ENCODE peak calls at places on chromosomes 1 and 21, in four cellular contexts. One of them, this sample, is unnamed.

GRCh38 chr1:3195966-3196515 is 127.0 kb downstream of the PRDM16 start:
- DNase-seq in WTC11: no peak
- DNase-seq in GM12878: no peak
- DNase-seq in K562: no peak
- DNase-seq in this sample: no peak

GRCh38 chr1:64986903-64987871 is 20.8 kb upstream of the JAK1 start:
- DNase-seq in GM12878: peak
- DNase-seq in K562: no peak
- DNase-seq in WTC11: no peak
- DNase-seq in this sample: peak

GRCh38 chr1:54699936-54700525 is 15.6 kb upstream of the TTC4 start:
- DNase-seq in K562: no peak
- DNase-seq in WTC11: no peak
- DNase-seq in GM12878: no peak
- DNase-seq in this sample: no peak

GRCh38 chr21:32143222-32143939 is 135.5 kb downstream of the MIS18A start:
- DNase-seq in GM12878: no peak
- DNase-seq in WTC11: peak
- DNase-seq in K562: no peak
- DNase-seq in this sample: no peak

GRCh38 chr1:183633676-183634343 is 1.8 kb downstream of the ARPC5 start:
- DNase-seq in K562: peak
- DNase-seq in WTC11: no peak
- DNase-seq in GM12878: peak
- DNase-seq in this sample: peak

GRCh38 chr1:55362558-55362957 is 147.4 kb upstream of the USP24 start:
- DNase-seq in WTC11: no peak
- DNase-seq in K562: no peak
- DNase-seq in GM12878: no peak
- DNase-seq in this sample: no peak

GRCh38 chr1:151047925-151048644 is 534 bp downstream of the C1orf56 start:
- DNase-seq in GM12878: no peak
- DNase-seq in WTC11: peak
- DNase-seq in K562: no peak
- DNase-seq in this sample: peak

GRCh38 chr1:71881611-71882010 is 400.7 kb downstream of the NEGR1 start:
- DNase-seq in WTC11: no peak
- DNase-seq in K562: no peak
- DNase-seq in GM12878: no peak
- DNase-seq in this sample: no peak

GRCh38 chr1:172764378-172764777 is 105.5 kb downstream of the FASLG start:
- DNase-seq in K562: no peak
- DNase-seq in GM12878: no peak
- DNase-seq in WTC11: no peak
- DNase-seq in this sample: no peak

GRCh38 chr1:118371612-118372011 is 186.6 kb upstream of the SPAG17 start:
- DNase-seq in GM12878: no peak
- DNase-seq in K562: no peak
- DNase-seq in WTC11: no peak
- DNase-seq in this sample: no peak

GRCh38 chr1:101235241-101235695 is 1.6 kb upstream of the S1PR1 start:
- DNase-seq in K562: no peak
- DNase-seq in WTC11: no peak
- DNase-seq in GM12878: no peak
- DNase-seq in this sample: no peak

GRCh38 chr1:101236546-101237228 is at the start of gene S1PR1:
- DNase-seq in GM12878: peak
- DNase-seq in K562: no peak
- DNase-seq in WTC11: peak
- DNase-seq in this sample: no peak

GRCh38 chr1:101237229-101237837 is 514 bp downstream of the S1PR1 start:
- DNase-seq in GM12878: peak
- DNase-seq in K562: no peak
- DNase-seq in WTC11: no peak
- DNase-seq in this sample: no peak

GRCh38 chr1:101238041-101238515 is 1.3 kb downstream of the S1PR1 start:
- DNase-seq in K562: no peak
- DNase-seq in WTC11: peak
- DNase-seq in GM12878: no peak
- DNase-seq in this sample: no peak

GRCh38 chr1:101235696-101236545 is 898 bp upstream of the S1PR1 start:
- DNase-seq in GM12878: peak
- DNase-seq in WTC11: peak
- DNase-seq in K562: no peak
- DNase-seq in this sample: no peak
- TF ChIP-seq CREM in GM12878: peak
- TF ChIP-seq CREM in WTC11: no peak
- TF ChIP-seq CREM in K562: no peak
- TF ChIP-seq CREM in this sample: no peak

GRCh38 chr21:39238275-39238674 is 55.0 kb upstream of the PSMG1 start:
- DNase-seq in GM12878: no peak
- DNase-seq in K562: no peak
- DNase-seq in WTC11: no peak
- DNase-seq in this sample: no peak

GRCh38 chr21:39232926-39233325 is 49.7 kb upstream of the PSMG1 start:
- DNase-seq in WTC11: no peak
- DNase-seq in K562: no peak
- DNase-seq in GM12878: no peak
- DNase-seq in this sample: no peak
- TF ChIP-seq CREM in WTC11: no peak
- TF ChIP-seq CREM in K562: no peak
- TF ChIP-seq CREM in GM12878: no peak
- TF ChIP-seq CREM in this sample: no peak

GRCh38 chr1:247551716-247552115 is 2.8 kb downstream of the GCSAML start:
- DNase-seq in WTC11: no peak
- DNase-seq in K562: no peak
- DNase-seq in GM12878: no peak
- DNase-seq in this sample: no peak

GRCh38 chr1:247548092-247548491 is 842 bp upstream of the GCSAML start:
- DNase-seq in WTC11: no peak
- DNase-seq in GM12878: no peak
- DNase-seq in K562: no peak
- DNase-seq in this sample: no peak

GRCh38 chr1:247552231-247552630 is 3.3 kb downstream of the GCSAML start:
- DNase-seq in K562: no peak
- DNase-seq in WTC11: no peak
- DNase-seq in GM12878: no peak
- DNase-seq in this sample: no peak

DNA sequence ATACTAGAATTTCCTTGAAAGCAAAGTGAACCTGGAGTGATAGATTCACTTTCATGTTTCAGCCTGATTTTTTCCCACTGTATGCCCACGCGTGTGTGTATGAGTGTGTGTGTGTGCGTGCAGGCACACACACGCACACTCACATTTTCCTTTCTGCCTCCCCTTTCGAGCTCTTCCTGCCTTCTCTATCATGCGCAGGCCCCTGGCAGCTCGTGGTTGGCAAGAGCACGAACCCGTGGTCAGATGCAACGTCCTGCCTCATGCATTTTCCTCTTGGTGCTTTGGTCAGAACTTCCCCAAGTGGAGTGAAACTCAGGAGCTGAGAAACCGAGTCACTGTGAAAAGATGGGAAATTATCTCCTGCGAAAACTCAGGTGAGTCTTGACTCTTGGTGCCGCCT is at the start of gene GCSAML:
- DNase-seq in GM12878: no peak
- DNase-seq in WTC11: no peak
- DNase-seq in K562: no peak
- DNase-seq in this sample: no peak
- TF ChIP-seq CREM in GM12878: no peak
- TF ChIP-seq CREM in WTC11: no peak
- TF ChIP-seq CREM in K562: no peak
- TF ChIP-seq CREM in this sample: no peak

GRCh38 chr1:198619375-198620140 is 19.3 kb upstream of the PTPRC start:
- DNase-seq in GM12878: no peak
- DNase-seq in K562: no peak
- DNase-seq in WTC11: no peak
- DNase-seq in this sample: no peak
- TF ChIP-seq CREM in GM12878: no peak
- TF ChIP-seq CREM in K562: no peak
- TF ChIP-seq CREM in WTC11: no peak
- TF ChIP-seq CREM in this sample: no peak

GRCh38 chr21:25441835-25442234 is 165.4 kb downstream of the MRPL39 start:
- DNase-seq in WTC11: no peak
- DNase-seq in GM12878: no peak
- DNase-seq in K562: no peak
- DNase-seq in this sample: no peak
- TF ChIP-seq CREM in WTC11: no peak
- TF ChIP-seq CREM in GM12878: no peak
- TF ChIP-seq CREM in K562: no peak
- TF ChIP-seq CREM in this sample: no peak

GRCh38 chr1:235907897-235908240 is 41.2 kb upstream of the LYST start:
- DNase-seq in WTC11: no peak
- DNase-seq in K562: no peak
- DNase-seq in GM12878: no peak
- DNase-seq in this sample: no peak

GRCh38 chr1:235911300-235911662 is 44.6 kb upstream of the LYST start:
- DNase-seq in WTC11: no peak
- DNase-seq in GM12878: no peak
- DNase-seq in K562: no peak
- DNase-seq in this sample: no peak

GRCh38 chr1:235907187-235907896 is 40.6 kb upstream of the LYST start:
- DNase-seq in WTC11: no peak
- DNase-seq in GM12878: no peak
- DNase-seq in K562: no peak
- DNase-seq in this sample: no peak

GRCh38 chr1:235910357-235911299 is 43.9 kb upstream of the LYST start:
- DNase-seq in K562: no peak
- DNase-seq in WTC11: peak
- DNase-seq in GM12878: no peak
- DNase-seq in this sample: peak

DNA sequence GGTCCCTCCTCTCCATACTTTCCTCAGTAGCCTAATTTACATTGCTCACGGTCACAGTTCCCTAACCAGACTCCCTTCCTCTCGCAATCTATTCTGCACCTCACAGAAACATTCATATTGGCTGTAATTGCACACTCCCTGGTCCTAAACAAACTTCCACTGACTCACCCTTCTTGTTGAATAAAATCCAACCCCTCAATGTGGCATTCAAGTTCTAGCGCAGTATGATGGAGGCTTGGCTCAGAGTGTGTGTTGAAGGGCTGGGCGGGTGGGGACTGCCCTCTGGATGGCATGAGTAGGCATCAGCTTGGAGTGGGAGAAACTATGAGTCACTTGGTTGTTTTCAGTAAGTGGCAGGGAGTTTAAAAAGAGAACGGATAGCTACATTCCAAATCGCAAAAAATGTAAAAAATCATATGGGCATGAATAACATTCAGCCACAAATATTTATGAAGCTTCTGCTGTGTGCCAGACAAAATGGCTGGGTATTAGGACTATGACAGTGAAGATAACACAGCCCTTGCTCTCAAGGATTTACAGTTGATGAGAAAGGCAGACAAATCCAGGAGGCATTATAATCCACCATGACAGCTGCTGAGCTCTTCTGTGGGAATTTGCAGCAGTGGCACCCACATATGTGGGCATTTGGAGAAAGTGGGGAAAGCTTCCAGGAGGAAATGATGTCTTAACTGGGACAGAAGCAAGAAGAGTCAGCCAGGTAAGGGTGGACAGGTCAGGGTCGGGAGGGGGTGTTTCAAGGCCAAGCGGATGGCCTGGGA is 42.2 kb upstream of the LYST start:
- DNase-seq in WTC11: no peak
- DNase-seq in GM12878: no peak
- DNase-seq in K562: no peak
- DNase-seq in this sample: no peak
- TF ChIP-seq CREM in WTC11: no peak
- TF ChIP-seq CREM in GM12878: no peak
- TF ChIP-seq CREM in K562: no peak
- TF ChIP-seq CREM in this sample: no peak

GRCh38 chr1:47445823-47446567 is 8.2 kb downstream of the FOXD2 start:
- DNase-seq in WTC11: no peak
- DNase-seq in GM12878: no peak
- DNase-seq in K562: no peak
- DNase-seq in this sample: no peak
- TF ChIP-seq CREM in WTC11: no peak
- TF ChIP-seq CREM in GM12878: no peak
- TF ChIP-seq CREM in K562: no peak
- TF ChIP-seq CREM in this sample: no peak

DNA sequence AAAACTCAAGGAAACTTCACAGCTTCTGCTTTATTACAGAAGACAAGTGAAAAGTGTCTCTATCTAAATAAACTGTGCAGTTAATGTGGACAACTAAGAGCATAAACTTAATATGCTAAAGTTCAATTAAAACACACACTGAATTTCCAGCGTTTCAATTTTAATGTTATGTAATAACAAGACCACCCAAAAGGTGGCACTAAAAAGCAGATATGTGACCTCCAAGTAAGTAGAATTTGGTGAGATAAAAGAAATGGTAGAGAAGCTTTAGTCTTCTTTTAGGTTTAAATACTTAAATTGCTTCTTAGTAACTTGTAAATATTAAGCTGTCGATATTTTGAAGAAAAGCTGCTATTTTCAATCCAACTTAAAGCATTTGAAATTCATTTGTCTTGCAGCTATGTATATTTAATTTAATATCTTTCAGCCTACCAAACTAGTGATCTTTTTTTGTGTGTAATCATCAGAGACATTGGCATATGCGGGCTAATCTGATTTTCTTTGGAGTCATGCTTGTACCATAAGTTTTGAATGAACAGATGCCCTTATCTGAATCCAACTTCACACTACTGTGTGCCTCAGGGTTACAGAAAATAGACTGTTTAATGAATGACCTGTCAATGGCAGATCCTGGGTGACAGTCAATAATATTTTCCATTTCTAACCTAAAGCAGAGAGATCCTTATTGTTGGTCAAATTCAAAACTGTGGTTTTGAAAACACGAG is 36.5 kb upstream of the ADAMTS1 start:
- DNase-seq in GM12878: no peak
- DNase-seq in WTC11: no peak
- DNase-seq in K562: no peak
- DNase-seq in this sample: no peak
- TF ChIP-seq CREM in GM12878: no peak
- TF ChIP-seq CREM in WTC11: no peak
- TF ChIP-seq CREM in K562: no peak
- TF ChIP-seq CREM in this sample: no peak